ENCODE peak calls at places on chromosomes 2 and 18, in eight cellular contexts. One of them, this sample, is unnamed.

GRCh38 chr18:74492259-74492658 is 3.9 kb upstream of the CNDP2 start:
- DNase-seq in iPS-NIHi11: no peak
- DNase-seq in AG09319: no peak
- DNase-seq in suprapubic skin: peak
- DNase-seq in left ventricle myocardium superior: no peak
- DNase-seq in tibial artery: no peak
- DNase-seq in NCI-H1694 treated with DMSO at 0.1 percent for 48 hours: no peak
- DNase-seq in ecto neural progenitor cell: no peak
- DNase-seq in this sample: no peak

GRCh38 chr2:217184242-217184641 is 324.4 kb upstream of the TNP1 start:
- DNase-seq in iPS-NIHi11: no peak
- DNase-seq in AG09319: no peak
- DNase-seq in suprapubic skin: no peak
- DNase-seq in left ventricle myocardium superior: no peak
- DNase-seq in tibial artery: no peak
- DNase-seq in NCI-H1694 treated with DMSO at 0.1 percent for 48 hours: no peak
- DNase-seq in ecto neural progenitor cell: no peak
- DNase-seq in this sample: no peak

GRCh38 chr2:152620218-152620617 is 97.0 kb downstream of the PRPF40A start:
- DNase-seq in iPS-NIHi11: no peak
- DNase-seq in AG09319: no peak
- DNase-seq in suprapubic skin: no peak
- DNase-seq in left ventricle myocardium superior: no peak
- DNase-seq in tibial artery: no peak
- DNase-seq in NCI-H1694 treated with DMSO at 0.1 percent for 48 hours: no peak
- DNase-seq in ecto neural progenitor cell: no peak
- DNase-seq in this sample: no peak

GRCh38 chr18:46563317-46563716 is 93.7 kb downstream of the LOXHD1 start:
- DNase-seq in iPS-NIHi11: peak
- DNase-seq in AG09319: no peak
- DNase-seq in suprapubic skin: no peak
- DNase-seq in left ventricle myocardium superior: no peak
- DNase-seq in tibial artery: no peak
- DNase-seq in NCI-H1694 treated with DMSO at 0.1 percent for 48 hours: no peak
- DNase-seq in ecto neural progenitor cell: peak
- DNase-seq in this sample: no peak

GRCh38 chr2:38666578-38666926 is 638 bp downstream of the GALM start:
- DNase-seq in iPS-NIHi11: no peak
- DNase-seq in AG09319: no peak
- DNase-seq in suprapubic skin: no peak
- DNase-seq in left ventricle myocardium superior: no peak
- DNase-seq in tibial artery: no peak
- DNase-seq in NCI-H1694 treated with DMSO at 0.1 percent for 48 hours: no peak
- DNase-seq in ecto neural progenitor cell: no peak
- DNase-seq in this sample: no peak

GRCh38 chr2:4024561-4024960 is 321.2 kb downstream of the DCDC2C start:
- DNase-seq in iPS-NIHi11: no peak
- DNase-seq in AG09319: no peak
- DNase-seq in suprapubic skin: no peak
- DNase-seq in left ventricle myocardium superior: no peak
- DNase-seq in tibial artery: no peak
- DNase-seq in NCI-H1694 treated with DMSO at 0.1 percent for 48 hours: no peak
- DNase-seq in ecto neural progenitor cell: no peak
- DNase-seq in this sample: no peak

GRCh38 chr2:240705204-240705781 is 13.6 kb downstream of the AQP12A start:
- DNase-seq in iPS-NIHi11: no peak
- DNase-seq in AG09319: no peak
- DNase-seq in suprapubic skin: no peak
- DNase-seq in left ventricle myocardium superior: no peak
- DNase-seq in tibial artery: no peak
- DNase-seq in NCI-H1694 treated with DMSO at 0.1 percent for 48 hours: no peak
- DNase-seq in ecto neural progenitor cell: no peak
- DNase-seq in this sample: no peak

GRCh38 chr2:218418717-218419458 is at the start of gene VIL1:
- DNase-seq in iPS-NIHi11: peak
- DNase-seq in AG09319: no peak
- DNase-seq in suprapubic skin: no peak
- DNase-seq in left ventricle myocardium superior: no peak
- DNase-seq in tibial artery: no peak
- DNase-seq in NCI-H1694 treated with DMSO at 0.1 percent for 48 hours: no peak
- DNase-seq in ecto neural progenitor cell: no peak
- DNase-seq in this sample: no peak

GRCh38 chr18:7447629-7448028 is 119.5 kb upstream of the PTPRM start:
- DNase-seq in iPS-NIHi11: no peak
- DNase-seq in AG09319: no peak
- DNase-seq in suprapubic skin: no peak
- DNase-seq in left ventricle myocardium superior: no peak
- DNase-seq in tibial artery: no peak
- DNase-seq in NCI-H1694 treated with DMSO at 0.1 percent for 48 hours: no peak
- DNase-seq in ecto neural progenitor cell: no peak
- DNase-seq in this sample: no peak

GRCh38 chr2:121626777-121627524 is 22.3 kb downstream of the CLASP1 start:
- DNase-seq in iPS-NIHi11: no peak
- DNase-seq in AG09319: no peak
- DNase-seq in suprapubic skin: no peak
- DNase-seq in left ventricle myocardium superior: peak
- DNase-seq in tibial artery: peak
- DNase-seq in NCI-H1694 treated with DMSO at 0.1 percent for 48 hours: no peak
- DNase-seq in ecto neural progenitor cell: no peak
- DNase-seq in this sample: no peak

GRCh38 chr2:234500394-234501006 is 3.6 kb upstream of the ARL4C start:
- DNase-seq in iPS-NIHi11: peak
- DNase-seq in AG09319: no peak
- DNase-seq in suprapubic skin: no peak
- DNase-seq in left ventricle myocardium superior: peak
- DNase-seq in tibial artery: no peak
- DNase-seq in NCI-H1694 treated with DMSO at 0.1 percent for 48 hours: peak
- DNase-seq in ecto neural progenitor cell: no peak
- DNase-seq in this sample: peak

GRCh38 chr18:55237665-55238064 is 278.4 kb upstream of the CCDC68 start:
- DNase-seq in iPS-NIHi11: no peak
- DNase-seq in AG09319: no peak
- DNase-seq in suprapubic skin: no peak
- DNase-seq in left ventricle myocardium superior: no peak
- DNase-seq in tibial artery: no peak
- DNase-seq in NCI-H1694 treated with DMSO at 0.1 percent for 48 hours: no peak
- DNase-seq in ecto neural progenitor cell: no peak
- DNase-seq in this sample: no peak

GRCh38 chr2:6401301-6401700 is 464.4 kb downstream of the CMPK2 start:
- DNase-seq in iPS-NIHi11: no peak
- DNase-seq in AG09319: peak
- DNase-seq in suprapubic skin: no peak
- DNase-seq in left ventricle myocardium superior: no peak
- DNase-seq in tibial artery: no peak
- DNase-seq in NCI-H1694 treated with DMSO at 0.1 percent for 48 hours: no peak
- DNase-seq in ecto neural progenitor cell: no peak
- DNase-seq in this sample: no peak

GRCh38 chr2:164617466-164617865 is 3.8 kb downstream of the GRB14 start:
- DNase-seq in iPS-NIHi11: no peak
- DNase-seq in AG09319: no peak
- DNase-seq in suprapubic skin: no peak
- DNase-seq in left ventricle myocardium superior: no peak
- DNase-seq in tibial artery: no peak
- DNase-seq in NCI-H1694 treated with DMSO at 0.1 percent for 48 hours: no peak
- DNase-seq in ecto neural progenitor cell: no peak
- DNase-seq in this sample: no peak

GRCh38 chr2:3321825-3322224 is 55.8 kb downstream of the EIPR1 start:
- DNase-seq in iPS-NIHi11: no peak
- DNase-seq in AG09319: no peak
- DNase-seq in suprapubic skin: peak
- DNase-seq in left ventricle myocardium superior: no peak
- DNase-seq in tibial artery: no peak
- DNase-seq in NCI-H1694 treated with DMSO at 0.1 percent for 48 hours: no peak
- DNase-seq in ecto neural progenitor cell: no peak
- DNase-seq in this sample: no peak

GRCh38 chr2:43105586-43106562 is 120.5 kb downstream of the ZFP36L2 start:
- DNase-seq in iPS-NIHi11: no peak
- DNase-seq in AG09319: no peak
- DNase-seq in suprapubic skin: no peak
- DNase-seq in left ventricle myocardium superior: peak
- DNase-seq in tibial artery: peak
- DNase-seq in NCI-H1694 treated with DMSO at 0.1 percent for 48 hours: no peak
- DNase-seq in ecto neural progenitor cell: no peak
- DNase-seq in this sample: no peak

GRCh38 chr2:48369971-48370370 is 160.0 kb upstream of the STON1 start:
- DNase-seq in iPS-NIHi11: peak
- DNase-seq in AG09319: no peak
- DNase-seq in suprapubic skin: no peak
- DNase-seq in left ventricle myocardium superior: no peak
- DNase-seq in tibial artery: no peak
- DNase-seq in NCI-H1694 treated with DMSO at 0.1 percent for 48 hours: no peak
- DNase-seq in ecto neural progenitor cell: no peak
- DNase-seq in this sample: no peak

GRCh38 chr18:31217455-31217854 is 54.8 kb upstream of the DSC1 start:
- DNase-seq in iPS-NIHi11: no peak
- DNase-seq in AG09319: no peak
- DNase-seq in suprapubic skin: no peak
- DNase-seq in left ventricle myocardium superior: no peak
- DNase-seq in tibial artery: no peak
- DNase-seq in NCI-H1694 treated with DMSO at 0.1 percent for 48 hours: no peak
- DNase-seq in ecto neural progenitor cell: no peak
- DNase-seq in this sample: no peak

GRCh38 chr18:7822435-7823425 is 255.6 kb downstream of the PTPRM start:
- DNase-seq in iPS-NIHi11: no peak
- DNase-seq in AG09319: no peak
- DNase-seq in suprapubic skin: no peak
- DNase-seq in left ventricle myocardium superior: no peak
- DNase-seq in tibial artery: no peak
- DNase-seq in NCI-H1694 treated with DMSO at 0.1 percent for 48 hours: no peak
- DNase-seq in ecto neural progenitor cell: no peak
- DNase-seq in this sample: no peak

GRCh38 chr2:100270381-100271146 is 51.7 kb downstream of the LONRF2 start:
- DNase-seq in iPS-NIHi11: no peak
- DNase-seq in AG09319: no peak
- DNase-seq in suprapubic skin: peak
- DNase-seq in left ventricle myocardium superior: no peak
- DNase-seq in tibial artery: peak
- DNase-seq in NCI-H1694 treated with DMSO at 0.1 percent for 48 hours: no peak
- DNase-seq in ecto neural progenitor cell: no peak
- DNase-seq in this sample: no peak

GRCh38 chr2:133829686-133830085 is 261.4 kb upstream of the NCKAP5 start:
- DNase-seq in iPS-NIHi11: no peak
- DNase-seq in AG09319: no peak
- DNase-seq in suprapubic skin: no peak
- DNase-seq in left ventricle myocardium superior: no peak
- DNase-seq in tibial artery: no peak
- DNase-seq in NCI-H1694 treated with DMSO at 0.1 percent for 48 hours: no peak
- DNase-seq in ecto neural progenitor cell: no peak
- DNase-seq in this sample: no peak

GRCh38 chr2:86747708-86748627 is 27.9 kb downstream of the RMND5A start:
- DNase-seq in iPS-NIHi11: peak
- DNase-seq in AG09319: peak
- DNase-seq in suprapubic skin: no peak
- DNase-seq in left ventricle myocardium superior: no peak
- DNase-seq in tibial artery: no peak
- DNase-seq in NCI-H1694 treated with DMSO at 0.1 percent for 48 hours: no peak
- DNase-seq in ecto neural progenitor cell: no peak
- DNase-seq in this sample: no peak